ENCODE peak calls at places on chromosomes 11 and 22, in four cellular contexts. J is cardiac fibroblast, W is adrenal gland, M is AG04450. E is an unnamed sample.

GRCh38 chr22:45217345-45217744 is 23.3 kb downstream of the KIAA0930 start:
- DNase-seq in W (no peak), J (no peak), M (no peak), E (no peak)

GRCh38 chr11:75487366-75487765 is 38.4 kb downstream of the GDPD5 start:
- DNase-seq in M (no peak), W (no peak), J (no peak), E (no peak)

GRCh38 chr11:33579101-33579500 is 121.5 kb downstream of the C11orf91 start:
- DNase-seq in M (no peak), W (no peak), J (no peak), E (no peak)

GRCh38 chr22:19878461-19879247 is 24.0 kb upstream of the GNB1L start:
- DNase-seq in W (peak; percentile 3), J (no peak), M (no peak), E (no peak)

GRCh38 chr22:26672060-26672471 is 14.7 kb downstream of the MIAT start:
- DNase-seq in J (no peak), W (no peak), M (no peak), E (no peak)

GRCh38 chr22:47408409-47408808 is 646.0 kb downstream of the TBC1D22A start:
- DNase-seq in J (no peak), M (no peak), W (no peak), E (no peak)

GRCh38 chr22:17789379-17790200 is 15.3 kb upstream of the BID start:
- DNase-seq in W (no peak), J (no peak), M (no peak), E (no peak)

GRCh38 chr11:86245369-86246292 is 1.1 kb downstream of the EED start:
- DNase-seq in W (no peak), M (no peak), J (peak; percentile 9), E (no peak)

GRCh38 chr22:31139066-31139465 is 1.2 kb downstream of the PLA2G3 start:
- DNase-seq in M (no peak), W (no peak), J (no peak), E (no peak)

GRCh38 chr11:1483445-1483961 is 3.1 kb downstream of the MOB2 start:
- DNase-seq in W (no peak), M (no peak), J (no peak), E (no peak)

GRCh38 chr22:20291604-20292063 is 23.5 kb upstream of the RTN4R start:
- DNase-seq in J (no peak), M (no peak), W (no peak), E (no peak)

GRCh38 chr11:1285876-1286275 is 23.6 kb downstream of the TOLLIP start:
- DNase-seq in M (no peak), W (no peak), J (no peak), E (no peak)

GRCh38 chr11:129881570-129882170 is 13.7 kb downstream of the NFRKB start:
- DNase-seq in W (peak; percentile 25), J (peak; percentile 37), M (no peak), E (no peak)

GRCh38 chr11:34437224-34437879 is 1.4 kb upstream of the CAT start:
- DNase-seq in M (no peak), J (no peak), W (no peak), E (no peak)

GRCh38 chr11:35742707-35743454 is 80.3 kb downstream of the TRIM44 start:
- DNase-seq in M (no peak), W (no peak), J (no peak), E (no peak)

GRCh38 chr11:10459029-10459970 is 4.2 kb downstream of the AMPD3 start:
- DNase-seq in J (no peak), W (peak; percentile 27), M (no peak), E (no peak)

GRCh38 chr22:40720538-40721256 is 41.4 kb downstream of the MCHR1 start:
- DNase-seq in J (no peak), M (no peak), W (no peak), E (no peak)

GRCh38 chr11:1030556-1030955 is 6.0 kb downstream of the MUC6 start:
- DNase-seq in J (no peak), M (no peak), W (no peak), E (no peak)

GRCh38 chr11:134558916-134559616 is 147.0 kb upstream of the B3GAT1 start:
- DNase-seq in W (no peak), J (no peak), M (no peak), E (no peak)

GRCh38 chr22:47035443-47035881 is 273.0 kb downstream of the TBC1D22A start:
- DNase-seq in J (peak; percentile 14), W (no peak), M (no peak), E (no peak)

GRCh38 chr11:41058138-41058537 is 401.3 kb downstream of the LRRC4C start:
- DNase-seq in M (no peak), J (no peak), W (no peak), E (no peak)

GRCh38 chr22:36563444-36563843 is 34.5 kb upstream of the EIF3D start:
- DNase-seq in J (no peak), W (no peak), M (no peak), E (no peak)

GRCh38 chr22:36562261-36562835 is 33.4 kb upstream of the EIF3D start:
- DNase-seq in W (no peak), M (no peak), J (peak; percentile 42), E (no peak)

GRCh38 chr22:36563898-36564297 is 34.9 kb upstream of the EIF3D start:
- DNase-seq in W (no peak), M (no peak), J (no peak), E (no peak)

GRCh38 chr22:36564422-36565151 is 35.6 kb upstream of the EIF3D start:
- DNase-seq in J (no peak), M (no peak), W (no peak), E (no peak)

GRCh38 chr22:36563001-36563400 is 34.0 kb upstream of the EIF3D start:
- DNase-seq in J (no peak), M (no peak), W (no peak), E (no peak)
- TF ChIP-seq CTCF in J (no peak), M (no peak), W (no peak), E (no peak)

GRCh38 chr11:92225563-92226308 is 1.1 kb downstream of the FAT3 start:
- DNase-seq in M (no peak), J (no peak), W (no peak), E (no peak)
- H3K4me3 ChIP-seq in M (peak overlapping the region; percentile 52), J (peak overlapping the region; percentile 42), W (no peak overlapping the region), E (peak overlapping the region; percentile 62)

GRCh38 chr11:126357055-126357962 is 1.8 kb downstream of the ST3GAL4 start:
- DNase-seq in W (peak; percentile 45), J (no peak), M (no peak), E (no peak)

GRCh38 chr11:126355324-126355925 is at the start of gene ST3GAL4:
- DNase-seq in W (peak; percentile 87), M (no peak), J (peak; percentile 84), E (no peak)

GRCh38 chr11:126352934-126353801 is 2.3 kb upstream of the ST3GAL4 start:
- DNase-seq in M (no peak), W (no peak), J (no peak), E (no peak)

GRCh38 chr11:126355926-126356897 is 726 bp downstream of the ST3GAL4 start:
- DNase-seq in J (no peak), M (no peak), W (peak; percentile 79), E (no peak)

DNA sequence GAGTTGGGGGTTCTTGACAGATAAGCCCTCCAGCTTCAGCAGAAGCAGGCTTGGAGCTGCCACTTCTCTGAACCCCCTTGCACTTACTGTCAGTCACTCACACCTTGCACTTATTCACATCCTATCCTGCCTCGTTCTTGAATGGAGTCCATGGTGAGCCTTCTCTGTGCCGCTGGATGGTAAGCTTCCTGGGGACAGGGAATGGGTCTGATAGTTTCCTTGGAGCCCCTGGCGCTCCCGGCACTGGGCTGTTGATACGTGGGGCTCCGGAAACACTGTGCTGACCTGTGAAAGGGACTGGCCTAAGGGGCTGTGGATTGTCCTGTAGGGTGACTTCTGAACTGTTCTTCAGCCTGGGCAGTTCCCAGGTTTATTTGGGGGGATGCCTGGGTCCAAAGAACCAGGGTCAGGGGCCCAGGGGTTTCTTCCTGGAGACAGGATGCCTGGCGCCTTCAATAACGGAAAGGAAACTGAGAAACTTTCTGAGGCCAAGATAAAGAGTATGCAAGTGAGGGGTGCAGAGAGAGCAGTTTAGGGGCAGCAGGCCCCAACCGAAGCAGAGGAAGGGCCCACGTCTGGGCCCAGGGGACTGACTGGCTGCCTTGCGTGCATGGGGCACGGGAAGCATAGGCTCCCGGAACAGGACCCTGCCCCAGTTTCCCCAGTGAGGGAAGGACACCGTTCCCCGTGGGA is 709 bp upstream of the ST3GAL4 start:
- DNase-seq in W (no peak), J (no peak), M (no peak), E (no peak)
- TF ChIP-seq CTCF in W (no peak), J (no peak), M (no peak), E (no peak)

DNA sequence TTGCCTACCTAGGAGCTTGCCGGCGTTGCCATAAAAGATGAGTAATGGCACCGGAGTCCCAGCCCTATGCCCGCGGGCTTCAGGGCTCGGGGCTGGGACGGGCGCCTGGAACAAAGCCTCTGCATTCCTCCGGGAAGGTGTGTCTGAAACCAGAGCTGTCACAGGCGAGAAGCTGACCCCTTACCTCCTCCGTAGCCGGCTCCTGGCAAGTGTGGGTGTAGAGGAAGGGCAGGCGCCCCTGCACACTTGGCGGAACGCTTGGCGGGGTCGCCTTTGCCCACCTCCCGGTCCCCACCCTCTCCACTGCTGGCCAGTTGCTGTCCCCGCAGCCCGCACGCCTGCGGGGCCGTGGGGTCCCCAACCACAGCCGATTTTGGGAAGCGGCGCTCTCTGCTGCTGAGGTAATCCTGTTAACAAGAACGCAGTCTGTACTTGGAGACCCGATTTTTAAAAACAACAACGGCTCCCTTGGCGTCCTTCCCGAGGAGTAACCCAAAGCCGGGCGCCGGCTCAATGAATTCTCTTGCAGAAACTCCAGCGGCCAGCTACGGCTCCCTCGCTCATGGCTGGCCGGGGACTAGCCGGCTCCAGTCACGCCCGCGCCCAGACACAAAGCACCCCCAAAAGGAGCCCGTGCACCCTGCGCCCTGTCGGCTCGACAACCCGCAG is 89.3 kb downstream of the PLEKHA7 start:
- DNase-seq in W (no peak), M (no peak), J (peak; percentile 53), E (no peak)
- H3K4me3 ChIP-seq in W (peak overlapping the region; percentile 53), M (no peak overlapping the region), J (peak overlapping the region; percentile 41), E (peak overlapping the region; percentile 18)

GRCh38 chr11:57487920-57488319 is 27.6 kb downstream of the SLC43A1 start:
- DNase-seq in J (no peak), W (no peak), M (no peak), E (no peak)

GRCh38 chr11:57485217-57486007 is 25.1 kb downstream of the RTN4RL2 start:
- DNase-seq in W (no peak), M (no peak), J (no peak), E (no peak)

GRCh38 chr11:57484141-57484710 is 23.9 kb downstream of the RTN4RL2 start:
- DNase-seq in W (no peak), M (no peak), J (no peak), E (no peak)

GRCh38 chr11:57490456-57491248 is 24.9 kb downstream of the SLC43A1 start:
- DNase-seq in J (no peak), M (no peak), W (peak; percentile 37), E (no peak)

GRCh38 chr11:57487021-57487778 is 26.9 kb downstream of the RTN4RL2 start:
- DNase-seq in W (no peak), M (no peak), J (no peak), E (no peak)
- TF ChIP-seq CTCF in W (no peak), M (no peak), J (no peak), E (no peak)